ENCODE peak calls at places on chromosomes 12 and 14, in seven cellular contexts. One of them, this sample, is unnamed.

GRCh38 chr12:64120568-64120967 is 101.5 kb downstream of the KICS2 start:
- DNase-seq in aorta: no peak
- DNase-seq in SK-N-SH: no peak
- DNase-seq in upper lobe of right lung: no peak
- DNase-seq in A549: no peak
- DNase-seq in mucosa of descending colon: no peak
- DNase-seq in CD8-positive, alpha-beta memory T cell: no peak
- DNase-seq in this sample: no peak

GRCh38 chr12:119956047-119956446 is 33.0 kb upstream of the BICDL1 start:
- DNase-seq in aorta: no peak
- DNase-seq in SK-N-SH: no peak
- DNase-seq in upper lobe of right lung: no peak
- DNase-seq in A549: peak; percentile 52
- DNase-seq in mucosa of descending colon: no peak
- DNase-seq in CD8-positive, alpha-beta memory T cell: no peak
- DNase-seq in this sample: no peak

GRCh38 chr12:106074706-106075392 is 63.9 kb downstream of the NUAK1 start:
- DNase-seq in aorta: peak; percentile 45
- DNase-seq in SK-N-SH: peak; percentile 17
- DNase-seq in upper lobe of right lung: no peak
- DNase-seq in A549: no peak
- DNase-seq in mucosa of descending colon: no peak
- DNase-seq in CD8-positive, alpha-beta memory T cell: no peak
- DNase-seq in this sample: peak; percentile 72

GRCh38 chr14:22506778-22507351 is 82.2 kb downstream of the DAD1 start:
- DNase-seq in aorta: no peak
- DNase-seq in SK-N-SH: no peak
- DNase-seq in upper lobe of right lung: no peak
- DNase-seq in A549: no peak
- DNase-seq in mucosa of descending colon: no peak
- DNase-seq in CD8-positive, alpha-beta memory T cell: peak; percentile 63
- DNase-seq in this sample: no peak

GRCh38 chr12:14514154-14514842 is 53.4 kb downstream of the PLBD1 start:
- DNase-seq in aorta: no peak
- DNase-seq in SK-N-SH: peak; percentile 8
- DNase-seq in upper lobe of right lung: no peak
- DNase-seq in A549: peak; percentile 23
- DNase-seq in mucosa of descending colon: no peak
- DNase-seq in CD8-positive, alpha-beta memory T cell: no peak
- DNase-seq in this sample: no peak

GRCh38 chr12:62995097-62995496 is 60.1 kb upstream of the PPM1H start:
- DNase-seq in aorta: no peak
- DNase-seq in SK-N-SH: no peak
- DNase-seq in upper lobe of right lung: no peak
- DNase-seq in A549: no peak
- DNase-seq in mucosa of descending colon: no peak
- DNase-seq in CD8-positive, alpha-beta memory T cell: no peak
- DNase-seq in this sample: no peak

GRCh38 chr12:26646571-26646970 is 186.4 kb downstream of the ITPR2 start:
- DNase-seq in aorta: no peak
- DNase-seq in SK-N-SH: no peak
- DNase-seq in upper lobe of right lung: no peak
- DNase-seq in A549: no peak
- DNase-seq in mucosa of descending colon: no peak
- DNase-seq in CD8-positive, alpha-beta memory T cell: no peak
- DNase-seq in this sample: no peak

GRCh38 chr14:104865069-104865630 is at the start of gene CEP170B:
- DNase-seq in aorta: peak; percentile 53
- DNase-seq in SK-N-SH: peak; percentile 95
- DNase-seq in upper lobe of right lung: peak; percentile 80
- DNase-seq in A549: peak; percentile 39
- DNase-seq in mucosa of descending colon: peak; percentile 83
- DNase-seq in CD8-positive, alpha-beta memory T cell: peak; percentile 30
- DNase-seq in this sample: no peak

GRCh38 chr12:107457536-107457935 is 228.1 kb upstream of the PWP1 start:
- DNase-seq in aorta: no peak
- DNase-seq in SK-N-SH: peak; percentile 64
- DNase-seq in upper lobe of right lung: no peak
- DNase-seq in A549: no peak
- DNase-seq in mucosa of descending colon: no peak
- DNase-seq in CD8-positive, alpha-beta memory T cell: no peak
- DNase-seq in this sample: no peak

GRCh38 chr14:36279306-36280244 is 40.9 kb downstream of the MBIP start:
- DNase-seq in aorta: no peak
- DNase-seq in SK-N-SH: no peak
- DNase-seq in upper lobe of right lung: no peak
- DNase-seq in A549: no peak
- DNase-seq in mucosa of descending colon: no peak
- DNase-seq in CD8-positive, alpha-beta memory T cell: no peak
- DNase-seq in this sample: no peak

GRCh38 chr12:116630762-116631161 is 71.6 kb downstream of the MAP1LC3B2 start:
- DNase-seq in aorta: no peak
- DNase-seq in SK-N-SH: no peak
- DNase-seq in upper lobe of right lung: no peak
- DNase-seq in A549: no peak
- DNase-seq in mucosa of descending colon: no peak
- DNase-seq in CD8-positive, alpha-beta memory T cell: no peak
- DNase-seq in this sample: no peak

GRCh38 chr12:3520168-3520567 is 29.2 kb downstream of the PRMT8 start:
- DNase-seq in aorta: no peak
- DNase-seq in SK-N-SH: peak; percentile 44
- DNase-seq in upper lobe of right lung: no peak
- DNase-seq in A549: no peak
- DNase-seq in mucosa of descending colon: peak; percentile 57
- DNase-seq in CD8-positive, alpha-beta memory T cell: no peak
- DNase-seq in this sample: no peak

GRCh38 chr14:71533396-71533795 is 398.8 kb upstream of the RGS6 start:
- DNase-seq in aorta: no peak
- DNase-seq in SK-N-SH: no peak
- DNase-seq in upper lobe of right lung: no peak
- DNase-seq in A549: no peak
- DNase-seq in mucosa of descending colon: no peak
- DNase-seq in CD8-positive, alpha-beta memory T cell: no peak
- DNase-seq in this sample: no peak

GRCh38 chr12:120652671-120653435 is 12.4 kb downstream of the CABP1 start:
- DNase-seq in aorta: no peak
- DNase-seq in SK-N-SH: no peak
- DNase-seq in upper lobe of right lung: no peak
- DNase-seq in A549: no peak
- DNase-seq in mucosa of descending colon: no peak
- DNase-seq in CD8-positive, alpha-beta memory T cell: no peak
- DNase-seq in this sample: no peak

GRCh38 chr14:88312262-88312661 is 10.8 kb downstream of the KCNK10 start:
- DNase-seq in aorta: no peak
- DNase-seq in SK-N-SH: peak; percentile 75
- DNase-seq in upper lobe of right lung: no peak
- DNase-seq in A549: no peak
- DNase-seq in mucosa of descending colon: no peak
- DNase-seq in CD8-positive, alpha-beta memory T cell: no peak
- DNase-seq in this sample: no peak

GRCh38 chr12:98358144-98358543 is 157.2 kb upstream of the TMPO start:
- DNase-seq in aorta: no peak
- DNase-seq in SK-N-SH: no peak
- DNase-seq in upper lobe of right lung: no peak
- DNase-seq in A549: no peak
- DNase-seq in mucosa of descending colon: no peak
- DNase-seq in CD8-positive, alpha-beta memory T cell: no peak
- DNase-seq in this sample: no peak

GRCh38 chr12:132496710-132497109 is 6.8 kb downstream of the FBRSL1 start:
- DNase-seq in aorta: no peak
- DNase-seq in SK-N-SH: no peak
- DNase-seq in upper lobe of right lung: no peak
- DNase-seq in A549: no peak
- DNase-seq in mucosa of descending colon: no peak
- DNase-seq in CD8-positive, alpha-beta memory T cell: no peak
- DNase-seq in this sample: no peak

GRCh38 chr12:130335517-130336392 is 1.9 kb upstream of the PIWIL1 start:
- DNase-seq in aorta: no peak
- DNase-seq in SK-N-SH: peak; percentile 70
- DNase-seq in upper lobe of right lung: no peak
- DNase-seq in A549: peak; percentile 73
- DNase-seq in mucosa of descending colon: no peak
- DNase-seq in CD8-positive, alpha-beta memory T cell: peak; percentile 38
- DNase-seq in this sample: peak; percentile 2

GRCh38 chr12:116535241-116535640 is 23.9 kb upstream of the MAP1LC3B2 start:
- DNase-seq in aorta: no peak
- DNase-seq in SK-N-SH: no peak
- DNase-seq in upper lobe of right lung: no peak
- DNase-seq in A549: no peak
- DNase-seq in mucosa of descending colon: no peak
- DNase-seq in CD8-positive, alpha-beta memory T cell: no peak
- DNase-seq in this sample: no peak

GRCh38 chr14:52110441-52111086 is 41.7 kb upstream of the NID2 start:
- DNase-seq in aorta: no peak
- DNase-seq in SK-N-SH: no peak
- DNase-seq in upper lobe of right lung: no peak
- DNase-seq in A549: peak; percentile 26
- DNase-seq in mucosa of descending colon: no peak
- DNase-seq in CD8-positive, alpha-beta memory T cell: no peak
- DNase-seq in this sample: no peak

GRCh38 chr14:85054178-85054577 is 475.8 kb upstream of the FLRT2 start:
- DNase-seq in aorta: no peak
- DNase-seq in SK-N-SH: no peak
- DNase-seq in upper lobe of right lung: no peak
- DNase-seq in A549: no peak
- DNase-seq in mucosa of descending colon: no peak
- DNase-seq in CD8-positive, alpha-beta memory T cell: no peak
- DNase-seq in this sample: no peak

GRCh38 chr14:54738009-54738408 is 164.6 kb downstream of the GCH1 start:
- DNase-seq in aorta: peak; percentile 60
- DNase-seq in SK-N-SH: no peak
- DNase-seq in upper lobe of right lung: no peak
- DNase-seq in A549: no peak
- DNase-seq in mucosa of descending colon: no peak
- DNase-seq in CD8-positive, alpha-beta memory T cell: no peak
- DNase-seq in this sample: no peak

GRCh38 chr14:29410581-29410980 is 517.1 kb downstream of the PRKD1 start:
- DNase-seq in aorta: no peak
- DNase-seq in SK-N-SH: no peak
- DNase-seq in upper lobe of right lung: no peak
- DNase-seq in A549: no peak
- DNase-seq in mucosa of descending colon: no peak
- DNase-seq in CD8-positive, alpha-beta memory T cell: no peak
- DNase-seq in this sample: no peak

GRCh38 chr12:28222081-28222700 is 31.9 kb downstream of the CCDC91 start:
- DNase-seq in aorta: no peak
- DNase-seq in SK-N-SH: no peak
- DNase-seq in upper lobe of right lung: no peak
- DNase-seq in A549: no peak
- DNase-seq in mucosa of descending colon: peak; percentile 36
- DNase-seq in CD8-positive, alpha-beta memory T cell: peak; percentile 56
- DNase-seq in this sample: no peak

GRCh38 chr12:92977326-92977725 is 48.2 kb upstream of the EEA1 start:
- DNase-seq in aorta: no peak
- DNase-seq in SK-N-SH: no peak
- DNase-seq in upper lobe of right lung: no peak
- DNase-seq in A549: no peak
- DNase-seq in mucosa of descending colon: no peak
- DNase-seq in CD8-positive, alpha-beta memory T cell: peak; percentile 8
- DNase-seq in this sample: peak; percentile 20

GRCh38 chr12:107462428-107463332 is 222.9 kb upstream of the PWP1 start:
- DNase-seq in aorta: no peak
- DNase-seq in SK-N-SH: no peak
- DNase-seq in upper lobe of right lung: no peak
- DNase-seq in A549: no peak
- DNase-seq in mucosa of descending colon: no peak
- DNase-seq in CD8-positive, alpha-beta memory T cell: no peak
- DNase-seq in this sample: no peak

GRCh38 chr12:116152268-116152667 is 125.2 kb downstream of the MED13L start:
- DNase-seq in aorta: no peak
- DNase-seq in SK-N-SH: no peak
- DNase-seq in upper lobe of right lung: no peak
- DNase-seq in A549: peak; percentile 33
- DNase-seq in mucosa of descending colon: no peak
- DNase-seq in CD8-positive, alpha-beta memory T cell: no peak
- DNase-seq in this sample: peak; percentile 60

GRCh38 chr12:74897425-74898211 is 312.0 kb downstream of the KCNC2 start:
- DNase-seq in aorta: no peak
- DNase-seq in SK-N-SH: no peak
- DNase-seq in upper lobe of right lung: no peak
- DNase-seq in A549: no peak
- DNase-seq in mucosa of descending colon: no peak
- DNase-seq in CD8-positive, alpha-beta memory T cell: no peak
- DNase-seq in this sample: no peak

GRCh38 chr14:64937176-64937820 is 5.2 kb downstream of the GPX2 start:
- DNase-seq in aorta: no peak
- DNase-seq in SK-N-SH: no peak
- DNase-seq in upper lobe of right lung: no peak
- DNase-seq in A549: no peak
- DNase-seq in mucosa of descending colon: no peak
- DNase-seq in CD8-positive, alpha-beta memory T cell: no peak
- DNase-seq in this sample: no peak

GRCh38 chr14:100813291-100813690 is 12.6 kb upstream of the MEG3 start:
- DNase-seq in aorta: peak; percentile 12
- DNase-seq in SK-N-SH: no peak
- DNase-seq in upper lobe of right lung: no peak
- DNase-seq in A549: no peak
- DNase-seq in mucosa of descending colon: no peak
- DNase-seq in CD8-positive, alpha-beta memory T cell: no peak
- DNase-seq in this sample: no peak
- H3K9me3 ChIP-seq in aorta: peaks cover 10% of the 10 kb centered on the region
- H3K9me3 ChIP-seq in SK-N-SH: no peaks in the 10 kb centered on the region
- H3K9me3 ChIP-seq in upper lobe of right lung: no peaks in the 10 kb centered on the region
- H3K9me3 ChIP-seq in A549: peaks cover 38% of the 10 kb centered on the region
- H3K9me3 ChIP-seq in mucosa of descending colon: peaks cover 29% of the 10 kb centered on the region
- H3K9me3 ChIP-seq in CD8-positive, alpha-beta memory T cell: no peaks in the 10 kb centered on the region
- H3K9me3 ChIP-seq in this sample: peaks cover 6% of the 10 kb centered on the region

DNA sequence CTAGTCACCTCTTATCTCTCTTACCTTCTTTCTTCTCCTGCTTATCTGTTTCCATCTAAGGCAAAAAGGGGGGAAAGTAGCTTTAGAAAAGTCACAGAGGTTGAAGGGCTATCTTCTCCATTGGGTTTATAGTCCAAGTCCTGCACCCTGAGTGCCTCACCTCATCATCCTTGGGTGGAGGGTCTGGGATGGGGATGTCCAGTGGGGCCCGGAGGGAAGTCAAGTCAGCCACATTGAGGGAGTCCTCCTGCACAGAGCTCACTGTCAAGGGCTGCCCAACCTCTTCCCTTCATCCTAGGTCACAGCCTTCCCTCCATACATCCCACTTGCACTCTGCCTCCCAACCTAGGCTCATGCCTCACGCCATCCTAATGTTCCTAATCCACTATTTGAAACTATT is 1.2 kb downstream of the PSME2 start:
- DNase-seq in aorta: no peak
- DNase-seq in SK-N-SH: no peak
- DNase-seq in upper lobe of right lung: no peak
- DNase-seq in A549: no peak
- DNase-seq in mucosa of descending colon: no peak
- DNase-seq in CD8-positive, alpha-beta memory T cell: no peak
- DNase-seq in this sample: no peak
- H3K4me3 ChIP-seq in aorta: no peak overlapping the region
- H3K4me3 ChIP-seq in SK-N-SH: no peak overlapping the region
- H3K4me3 ChIP-seq in upper lobe of right lung: peak overlapping the region; percentile 76
- H3K4me3 ChIP-seq in A549: peak overlapping the region; percentile 89
- H3K4me3 ChIP-seq in mucosa of descending colon: no peak overlapping the region
- H3K4me3 ChIP-seq in CD8-positive, alpha-beta memory T cell: peak overlapping the region; percentile 99
- H3K4me3 ChIP-seq in this sample: peak overlapping the region; percentile 86

GRCh38 chr12:38016606-38017005 is 300.0 kb upstream of the ALG10B start:
- DNase-seq in aorta: no peak
- DNase-seq in SK-N-SH: no peak
- DNase-seq in upper lobe of right lung: no peak
- DNase-seq in A549: no peak
- DNase-seq in mucosa of descending colon: no peak
- DNase-seq in CD8-positive, alpha-beta memory T cell: no peak
- DNase-seq in this sample: no peak
- H3K9me3 ChIP-seq in aorta: no peaks in the 10 kb centered on the region
- H3K9me3 ChIP-seq in SK-N-SH: no peaks in the 10 kb centered on the region
- H3K9me3 ChIP-seq in upper lobe of right lung: peaks cover 12% of the 10 kb centered on the region
- H3K9me3 ChIP-seq in A549: peaks cover 12% of the 10 kb centered on the region
- H3K9me3 ChIP-seq in mucosa of descending colon: peaks cover 86% of the 10 kb centered on the region
- H3K9me3 ChIP-seq in CD8-positive, alpha-beta memory T cell: no peaks in the 10 kb centered on the region
- H3K9me3 ChIP-seq in this sample: peaks cover 2% of the 10 kb centered on the region

GRCh38 chr14:68458840-68459469 is 333.9 kb downstream of the ZFP36L1 start:
- DNase-seq in aorta: peak; percentile 74
- DNase-seq in SK-N-SH: peak; percentile 9
- DNase-seq in upper lobe of right lung: peak; percentile 66
- DNase-seq in A549: peak; percentile 100
- DNase-seq in mucosa of descending colon: no peak
- DNase-seq in CD8-positive, alpha-beta memory T cell: no peak
- DNase-seq in this sample: peak; percentile 79
- H3K4me3 ChIP-seq in aorta: no peak overlapping the region
- H3K4me3 ChIP-seq in SK-N-SH: no peak overlapping the region
- H3K4me3 ChIP-seq in upper lobe of right lung: no peak overlapping the region
- H3K4me3 ChIP-seq in A549: no peak overlapping the region
- H3K4me3 ChIP-seq in mucosa of descending colon: no peak overlapping the region
- H3K4me3 ChIP-seq in CD8-positive, alpha-beta memory T cell: no peak overlapping the region
- H3K4me3 ChIP-seq in this sample: no peak overlapping the region

This sample was measured in SJSA1.